ENCODE peak calls at places on chromosomes 16 and 17, in seven cellular contexts. Q, C, W, J, T, E and G are unnamed samples.

GRCh38 chr17:31487648-31488263 is 96.3 kb downstream of the RAB11FIP4 start:
- DNase-seq in C (peak; percentile 97), Q (peak; percentile 87), J (peak; percentile 86), T (peak; percentile 99), W (peak; percentile 42), E (peak; percentile 100), G (peak; percentile 97)

GRCh38 chr16:83899272-83899897 is 470 bp downstream of the MLYCD start:
- DNase-seq in Q (peak; percentile 70), J (peak; percentile 76), E (peak; percentile 61), T (peak; percentile 58), W (peak; percentile 71), C (peak; percentile 20), G (peak; percentile 80)

GRCh38 chr17:46152423-46152822 is 40.8 kb downstream of the KANSL1 start:
- DNase-seq in T (no peak), Q (no peak), W (no peak), E (no peak), C (peak; percentile 85), J (no peak), G (no peak)

GRCh38 chr17:8466466-8466865 is 30.8 kb downstream of the NDEL1 start:
- DNase-seq in E (no peak), C (no peak), J (no peak), T (no peak), Q (no peak), W (peak; percentile 62), G (no peak)

GRCh38 chr16:15749371-15749770 is 99.3 kb downstream of the NDE1 start:
- DNase-seq in T (no peak), J (no peak), C (no peak), Q (no peak), W (no peak), E (no peak), G (no peak)

GRCh38 chr16:89708481-89708931 is 7.0 kb upstream of the SPATA2L start:
- DNase-seq in Q (no peak), T (no peak), W (no peak), E (no peak), J (no peak), C (no peak), G (no peak)

GRCh38 chr16:71514476-71514875 is 11.8 kb upstream of the CHST4 start:
- DNase-seq in E (no peak), Q (no peak), J (no peak), W (no peak), C (no peak), T (no peak), G (no peak)

GRCh38 chr17:72219824-72220473 is 99.1 kb downstream of the SOX9 start:
- DNase-seq in T (peak; percentile 46), C (no peak), W (no peak), J (no peak), E (no peak), Q (no peak), G (no peak)

GRCh38 chr16:85570213-85570734 is 42.8 kb upstream of the GSE1 start:
- DNase-seq in T (no peak), E (no peak), Q (no peak), C (peak; percentile 72), W (no peak), J (no peak), G (no peak)

GRCh38 chr17:39625198-39625769 is 1.5 kb upstream of the PPP1R1B start:
- DNase-seq in C (no peak), T (no peak), Q (no peak), W (no peak), E (no peak), J (no peak), G (no peak)
- H3K27me3 ChIP-seq in C (peaks cover 41% of the 10 kb centered on the region), T (peaks cover 13% of the 10 kb centered on the region), Q (no peaks in the 10 kb centered on the region), W (peaks cover 52% of the 10 kb centered on the region), E (peaks cover 11% of the 10 kb centered on the region), J (peaks cover 38% of the 10 kb centered on the region), G (peaks cover 33% of the 10 kb centered on the region)

DNA sequence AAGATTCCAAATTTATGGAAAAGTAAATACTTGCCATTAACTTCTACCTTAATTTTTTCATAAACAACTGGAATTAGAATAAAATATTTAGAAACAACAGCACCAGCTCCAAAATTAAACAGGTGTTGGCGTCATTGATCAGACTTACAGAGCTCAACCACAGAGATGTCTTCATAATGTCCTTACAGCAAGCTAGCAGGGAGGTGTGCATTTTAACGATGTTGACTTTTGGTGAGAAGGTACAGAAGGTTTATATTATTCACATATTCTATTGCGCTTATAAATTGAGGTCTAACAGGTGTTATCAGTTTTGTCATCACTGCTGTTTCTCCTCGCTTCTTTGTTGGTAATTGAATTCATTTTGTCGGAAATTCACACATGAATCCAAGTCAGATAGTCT is 226.2 kb upstream of the CA10 start:
- DNase-seq in E (no peak), T (no peak), J (no peak), W (no peak), Q (no peak), C (no peak), G (no peak)
- H3K9me3 ChIP-seq in E (no peaks in the 10 kb centered on the region), T (no peaks in the 10 kb centered on the region), J (no peaks in the 10 kb centered on the region), W (no peaks in the 10 kb centered on the region), Q (no peaks in the 10 kb centered on the region), C (no peaks in the 10 kb centered on the region), G (no peaks in the 10 kb centered on the region)

GRCh38 chr16:55324491-55325447 is 766 bp downstream of the IRX6 start:
- DNase-seq in W (peak; percentile 1), E (no peak), J (peak; percentile 73), T (peak; percentile 49), Q (no peak), C (no peak), G (peak; percentile 74)
- H3K27me3 ChIP-seq in W (peaks cover 8% of the 10 kb centered on the region), E (peaks cover 36% of the 10 kb centered on the region), J (peaks cover 70% of the 10 kb centered on the region), T (peaks cover 56% of the 10 kb centered on the region), Q (no peaks in the 10 kb centered on the region), C (no peaks in the 10 kb centered on the region), G (peaks cover 73% of the 10 kb centered on the region)

GRCh38 chr16:31913668-31914067 is 40.1 kb downstream of the ZNF267 start:
- DNase-seq in Q (no peak), J (no peak), E (no peak), W (no peak), C (no peak), T (no peak), G (no peak)
- H3K9me3 ChIP-seq in Q (peaks cover 3% of the 10 kb centered on the region), J (peaks cover 81% of the 10 kb centered on the region), E (peaks cover 58% of the 10 kb centered on the region), W (peaks cover 7% of the 10 kb centered on the region), C (peaks cover 10% of the 10 kb centered on the region), T (peaks cover 69% of the 10 kb centered on the region), G (peaks cover 97% of the 10 kb centered on the region)

DNA sequence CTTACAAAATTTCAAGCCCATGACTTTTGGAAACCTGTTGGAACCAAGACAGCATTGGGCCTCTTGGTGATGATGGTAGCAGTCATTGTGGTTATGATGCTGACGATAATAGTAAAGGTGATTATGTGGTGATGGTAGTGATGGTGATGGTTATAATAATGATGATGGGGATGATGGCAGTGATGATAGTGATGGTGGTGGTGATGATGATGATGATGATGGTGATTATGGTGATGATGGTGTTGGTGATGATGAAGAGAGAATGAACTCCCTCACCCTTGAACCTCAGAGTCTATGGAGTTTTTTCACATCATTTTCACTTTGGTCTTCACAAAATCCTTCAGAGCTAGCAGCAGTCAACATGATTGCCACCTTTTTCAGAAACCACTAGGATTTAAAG is 105.3 kb upstream of the ASIC2 start:
- DNase-seq in T (no peak), C (no peak), Q (no peak), W (no peak), E (no peak), J (no peak), G (no peak)
- H3K27me3 ChIP-seq in T (no peaks in the 10 kb centered on the region), C (no peaks in the 10 kb centered on the region), Q (no peaks in the 10 kb centered on the region), W (no peaks in the 10 kb centered on the region), E (no peaks in the 10 kb centered on the region), J (peaks cover 2% of the 10 kb centered on the region), G (no peaks in the 10 kb centered on the region)